ENCODE peak calls at places on chromosomes 13 and 19, in seven cellular contexts. R is A549, S is GM12878, J is HepG2, L is HCT116, W is endothelial cell of umbilical vein, Q is H1. N is an unnamed sample.

GRCh38 chr13:48491423-48492122 is 41.3 kb downstream of the RCBTB2 start:
- DNase-seq in L (no peak), W (no peak), Q (no peak), R (no peak), S (no peak), J (no peak), N (no peak)

GRCh38 chr13:28754698-28755545 is 36.2 kb upstream of the SLC46A3 start:
- DNase-seq in Q (no peak), S (no peak), R (peak), L (peak), W (peak), J (peak), N (peak)

GRCh38 chr19:35479278-35479677 is 11.0 kb downstream of the KRTDAP start:
- DNase-seq in J (no peak), W (no peak), L (no peak), S (no peak), Q (no peak), R (no peak), N (no peak)

GRCh38 chr13:97142452-97142851 is 79.7 kb upstream of the MBNL2 start:
- DNase-seq in W (peak), Q (no peak), J (peak), S (no peak), L (peak), R (peak), N (no peak)

GRCh38 chr19:17579523-17580244 is 24.2 kb downstream of the COLGALT1 start:
- DNase-seq in S (no peak), J (no peak), R (peak), W (peak), Q (peak), L (peak), N (peak)

GRCh38 chr19:6632002-6632621 is 37.8 kb downstream of the TNFSF14 start:
- DNase-seq in R (peak), S (peak), L (peak), Q (no peak), J (peak), W (peak), N (peak)

GRCh38 chr19:22882797-22883196 is 50.7 kb downstream of the ZNF723 start:
- DNase-seq in S (no peak), J (peak), W (peak), R (peak), Q (no peak), L (peak), N (peak)

GRCh38 chr13:73757471-73758233 is 376.6 kb downstream of the KLF12 start:
- DNase-seq in W (no peak), L (no peak), R (no peak), Q (no peak), J (no peak), S (no peak), N (no peak)

GRCh38 chr19:2888739-2889224 is 11.9 kb upstream of the ZNF57 start:
- DNase-seq in L (no peak), W (no peak), Q (no peak), J (no peak), R (no peak), S (no peak), N (peak)

GRCh38 chr13:105735269-105735668 is 800.2 kb downstream of the EFNB2 start:
- DNase-seq in R (no peak), W (no peak), L (no peak), J (no peak), S (no peak), Q (no peak), N (no peak)

GRCh38 chr13:84651288-84651687 is 769.0 kb upstream of the SLITRK1 start:
- DNase-seq in Q (no peak), J (peak), L (no peak), S (no peak), W (no peak), R (no peak), N (no peak)

GRCh38 chr13:38213307-38213706 is 136.3 kb upstream of the UFM1 start:
- DNase-seq in R (no peak), Q (no peak), S (no peak), L (no peak), J (no peak), W (no peak), N (no peak)

GRCh38 chr19:38900220-38900629 is 456 bp downstream of the NFKBIB start:
- DNase-seq in Q (no peak), J (no peak), W (no peak), S (no peak), R (no peak), L (no peak), N (no peak)

GRCh38 chr19:1468274-1469199 is 10.5 kb downstream of the C19orf25 start:
- DNase-seq in W (no peak), S (no peak), R (peak), L (no peak), J (no peak), Q (no peak), N (no peak)

GRCh38 chr13:93305886-93306285 is 79.3 kb downstream of the GPC6 start:
- DNase-seq in L (no peak), S (no peak), J (no peak), R (no peak), W (no peak), Q (no peak), N (no peak)

DNA sequence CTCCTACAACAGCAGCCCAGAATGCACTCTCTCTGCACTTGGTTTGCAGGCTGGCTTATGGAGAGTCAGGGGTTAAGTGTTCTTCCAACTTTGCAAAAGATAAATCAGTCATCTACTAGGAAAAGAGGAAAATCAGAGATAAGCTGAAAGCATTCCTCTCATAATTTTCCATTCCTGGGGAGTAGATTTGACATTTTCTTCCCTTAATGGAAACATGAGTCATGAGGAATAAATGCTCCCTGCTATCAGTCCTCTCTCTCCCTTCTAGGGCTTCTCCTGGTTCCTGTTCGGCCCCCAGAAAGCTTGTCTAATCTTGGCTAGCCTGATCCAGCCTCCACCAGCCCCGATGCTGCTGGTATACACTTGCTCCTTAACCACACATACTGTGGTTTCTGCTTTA is 28.4 kb upstream of the ENOX1 start:
- DNase-seq in L (no peak), R (peak), Q (no peak), W (peak), S (no peak), J (no peak), N (no peak)
- TF ChIP-seq MAX in L (no peak), R (no peak), Q (no peak), W (no peak), S (no peak), J (no peak), N (no peak)

DNA sequence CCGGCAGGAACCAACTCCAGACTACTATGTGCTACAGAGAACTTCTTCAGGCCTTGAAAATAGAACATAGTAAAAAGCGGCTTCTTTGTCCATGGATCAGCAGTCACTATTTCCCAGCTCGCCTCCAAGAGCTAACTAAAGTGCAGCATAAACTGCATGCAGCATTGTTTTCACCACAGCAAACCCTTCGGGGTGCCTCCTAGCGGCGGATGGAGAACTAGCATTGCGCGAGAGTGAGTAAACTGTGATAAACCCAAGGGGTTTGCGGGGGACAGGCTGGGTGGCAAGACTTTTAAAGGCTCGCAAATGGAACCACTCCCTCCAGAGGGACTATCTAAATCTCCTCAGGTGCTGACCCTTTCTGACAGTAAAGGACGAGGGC is 21.6 kb upstream of the SGCG start:
- DNase-seq in J (peak), R (peak), Q (no peak), S (no peak), L (no peak), W (peak), N (peak)
- TF ChIP-seq CTCF in J (peak), R (peak), Q (peak), S (peak), L (no peak), W (peak), N (peak)

GRCh38 chr19:54254195-54254906 is 2.7 kb downstream of the LILRB5 start:
- DNase-seq in W (no peak), J (no peak), Q (no peak), S (no peak), R (no peak), L (no peak), N (no peak)

GRCh38 chr19:54253331-54254194 is 3.5 kb downstream of the LILRB5 start:
- DNase-seq in W (no peak), L (no peak), S (no peak), R (no peak), J (no peak), Q (no peak), N (no peak)

GRCh38 chr19:54257116-54257480 is at the start of gene LILRB5:
- DNase-seq in S (no peak), Q (no peak), L (no peak), J (no peak), R (no peak), W (no peak), N (no peak)

GRCh38 chr19:54255105-54255775 is 1.8 kb downstream of the LILRB5 start:
- DNase-seq in Q (no peak), S (no peak), L (no peak), W (no peak), J (no peak), R (no peak), N (no peak)

GRCh38 chr19:54256250-54257115 is 590 bp downstream of the LILRB5 start:
- DNase-seq in Q (no peak), J (no peak), S (no peak), L (no peak), W (no peak), R (no peak), N (no peak)
- TF ChIP-seq POLR2A in Q (no peak), J (no peak), S (no peak), L (no peak), W (no peak), R (no peak), N (no peak)

GRCh38 chr13:112014857-112015256 is 52.1 kb upstream of the SOX1 start:
- DNase-seq in R (no peak), Q (no peak), S (no peak), W (peak), L (no peak), J (no peak), N (peak)

GRCh38 chr13:112010714-112011113 is 56.2 kb upstream of the SOX1 start:
- DNase-seq in W (no peak), Q (no peak), L (no peak), J (no peak), R (no peak), S (no peak), N (no peak)

GRCh38 chr13:112013665-112014064 is 53.3 kb upstream of the SOX1 start:
- DNase-seq in L (no peak), R (no peak), S (no peak), Q (no peak), W (no peak), J (no peak), N (no peak)

GRCh38 chr13:112012705-112013085 is 54.3 kb upstream of the SOX1 start:
- DNase-seq in R (no peak), J (no peak), L (no peak), W (no peak), Q (no peak), S (no peak), N (no peak)

GRCh38 chr13:112012004-112012704 is 54.8 kb upstream of the SOX1 start:
- DNase-seq in J (no peak), W (no peak), R (no peak), L (no peak), Q (no peak), S (no peak), N (no peak)
- TF ChIP-seq MAX in J (no peak), W (no peak), R (no peak), L (no peak), Q (no peak), S (no peak), N (no peak)

GRCh38 chr19:33426621-33427475 is 53.3 kb downstream of the CEBPG start:
- DNase-seq in S (no peak), J (no peak), L (no peak), Q (no peak), W (no peak), R (no peak), N (no peak)

GRCh38 chr19:33430674-33431277 is 57.3 kb downstream of the CEBPG start:
- DNase-seq in R (peak), W (peak), Q (peak), J (peak), L (peak), S (no peak), N (peak)

GRCh38 chr19:33428627-33429013 is 55.1 kb downstream of the CEBPG start:
- DNase-seq in R (no peak), Q (no peak), L (no peak), S (no peak), J (no peak), W (no peak), N (no peak)

GRCh38 chr19:33429891-33430673 is 56.6 kb downstream of the CEBPG start:
- DNase-seq in Q (no peak), J (no peak), R (no peak), W (no peak), S (no peak), L (no peak), N (no peak)

GRCh38 chr19:33427801-33428626 is 54.5 kb downstream of the CEBPG start:
- DNase-seq in J (no peak), Q (no peak), R (no peak), W (no peak), S (no peak), L (no peak), N (no peak)
- TF ChIP-seq CTCF in J (peak), Q (peak), R (no peak), W (no peak), S (no peak), L (no peak), N (no peak)